ENCODE peak calls at places on chromosomes 16 and 17, in four cellular contexts. One of them, this sample, is unnamed.
A peak's percentile ranks its signal among the peaks of the same experiment; 100 is the strongest.

GRCh38 chr17:41049110-41049509 is 2.0 kb upstream of the KRTAP2-1 start:
- DNase-seq in body of pancreas: no peak
- DNase-seq in sigmoid colon: no peak
- DNase-seq in A549: no peak
- DNase-seq in this sample: no peak

GRCh38 chr16:77276686-77277085 is 77.5 kb downstream of the SYCE1L start:
- DNase-seq in A549: no peak
- DNase-seq in sigmoid colon: no peak
- DNase-seq in body of pancreas: no peak
- DNase-seq in this sample: no peak

GRCh38 chr16:23134274-23134673 is 15.0 kb downstream of the USP31 start:
- DNase-seq in sigmoid colon: no peak
- DNase-seq in body of pancreas: peak; percentile 59
- DNase-seq in A549: no peak
- DNase-seq in this sample: peak; percentile 31

GRCh38 chr17:47815106-47815918 is 6.3 kb downstream of the OSBPL7 start:
- DNase-seq in sigmoid colon: no peak
- DNase-seq in body of pancreas: no peak
- DNase-seq in A549: no peak
- DNase-seq in this sample: no peak

GRCh38 chr17:31733326-31733725 is 125.7 kb downstream of the COPRS start:
- DNase-seq in sigmoid colon: no peak
- DNase-seq in A549: no peak
- DNase-seq in body of pancreas: no peak
- DNase-seq in this sample: no peak

GRCh38 chr17:41340934-41341861 is 9.4 kb downstream of the KRT33A start:
- DNase-seq in A549: no peak
- DNase-seq in body of pancreas: no peak
- DNase-seq in sigmoid colon: no peak
- DNase-seq in this sample: no peak

GRCh38 chr17:75077490-75078096 is 10.2 kb upstream of the SLC16A5 start:
- DNase-seq in sigmoid colon: peak; percentile 89
- DNase-seq in A549: no peak
- DNase-seq in body of pancreas: peak; percentile 76
- DNase-seq in this sample: peak; percentile 75

GRCh38 chr17:31739300-31739699 is 119.7 kb downstream of the COPRS start:
- DNase-seq in body of pancreas: no peak
- DNase-seq in sigmoid colon: no peak
- DNase-seq in A549: no peak
- DNase-seq in this sample: no peak

GRCh38 chr17:60679287-60679686 is 1.6 kb downstream of the BCAS3 start:
- DNase-seq in sigmoid colon: no peak
- DNase-seq in body of pancreas: no peak
- DNase-seq in A549: no peak
- DNase-seq in this sample: no peak

GRCh38 chr16:8768701-8769100 is 28.7 kb downstream of the TMEM186 start:
- DNase-seq in sigmoid colon: no peak
- DNase-seq in body of pancreas: no peak
- DNase-seq in A549: no peak
- DNase-seq in this sample: no peak
- TF ChIP-seq POLR2A in sigmoid colon: no peak
- TF ChIP-seq POLR2A in body of pancreas: no peak
- TF ChIP-seq POLR2A in A549: no peak
- TF ChIP-seq POLR2A in this sample: no peak

DNA sequence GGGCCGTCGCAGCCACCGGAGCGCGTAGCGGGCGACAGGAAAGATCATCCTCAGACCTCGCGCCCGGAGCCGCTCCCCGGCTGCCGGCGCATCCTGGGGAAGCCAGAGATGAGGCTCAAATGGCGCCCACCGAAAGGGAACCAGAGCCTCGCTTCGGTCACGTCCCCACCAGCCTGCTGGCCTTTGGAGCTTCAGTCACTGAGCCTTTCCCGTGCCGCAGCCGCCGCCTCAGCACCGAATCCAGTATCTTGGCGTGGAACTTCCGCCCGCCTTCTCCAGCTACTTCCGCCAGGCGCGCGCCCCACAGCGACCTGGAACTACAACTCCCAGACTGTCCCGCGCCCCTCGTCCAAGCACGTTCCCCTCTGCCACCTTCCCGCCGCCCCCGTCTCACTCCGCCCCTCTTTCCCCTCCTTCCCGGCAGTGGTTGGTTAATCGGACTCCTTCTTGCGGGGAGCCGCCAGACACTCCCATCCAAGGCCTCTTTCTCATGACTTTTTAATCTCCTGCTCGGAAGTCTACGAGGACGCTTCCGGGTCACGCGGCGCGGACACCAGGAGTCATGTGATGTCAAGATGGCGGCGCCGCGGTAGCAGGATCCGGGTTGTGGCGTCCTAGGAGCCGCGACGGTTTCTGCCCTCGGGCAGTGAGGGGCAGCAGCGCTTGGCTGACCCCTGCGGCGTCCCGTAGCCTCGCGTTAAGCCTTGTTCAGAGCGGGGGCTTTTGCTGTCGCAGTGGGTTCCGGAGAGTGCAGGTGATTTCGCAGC is at the start of the genes SMCR8 and TOP3A:
- DNase-seq in body of pancreas: peak; percentile 97
- DNase-seq in A549: peak; percentile 88
- DNase-seq in sigmoid colon: peak; percentile 99
- DNase-seq in this sample: peak; percentile 98
- TF ChIP-seq POLR2A in body of pancreas: peak; percentile 76
- TF ChIP-seq POLR2A in A549: peak; percentile 90
- TF ChIP-seq POLR2A in sigmoid colon: peak; percentile 26
- TF ChIP-seq POLR2A in this sample: peak; percentile 72

DNA sequence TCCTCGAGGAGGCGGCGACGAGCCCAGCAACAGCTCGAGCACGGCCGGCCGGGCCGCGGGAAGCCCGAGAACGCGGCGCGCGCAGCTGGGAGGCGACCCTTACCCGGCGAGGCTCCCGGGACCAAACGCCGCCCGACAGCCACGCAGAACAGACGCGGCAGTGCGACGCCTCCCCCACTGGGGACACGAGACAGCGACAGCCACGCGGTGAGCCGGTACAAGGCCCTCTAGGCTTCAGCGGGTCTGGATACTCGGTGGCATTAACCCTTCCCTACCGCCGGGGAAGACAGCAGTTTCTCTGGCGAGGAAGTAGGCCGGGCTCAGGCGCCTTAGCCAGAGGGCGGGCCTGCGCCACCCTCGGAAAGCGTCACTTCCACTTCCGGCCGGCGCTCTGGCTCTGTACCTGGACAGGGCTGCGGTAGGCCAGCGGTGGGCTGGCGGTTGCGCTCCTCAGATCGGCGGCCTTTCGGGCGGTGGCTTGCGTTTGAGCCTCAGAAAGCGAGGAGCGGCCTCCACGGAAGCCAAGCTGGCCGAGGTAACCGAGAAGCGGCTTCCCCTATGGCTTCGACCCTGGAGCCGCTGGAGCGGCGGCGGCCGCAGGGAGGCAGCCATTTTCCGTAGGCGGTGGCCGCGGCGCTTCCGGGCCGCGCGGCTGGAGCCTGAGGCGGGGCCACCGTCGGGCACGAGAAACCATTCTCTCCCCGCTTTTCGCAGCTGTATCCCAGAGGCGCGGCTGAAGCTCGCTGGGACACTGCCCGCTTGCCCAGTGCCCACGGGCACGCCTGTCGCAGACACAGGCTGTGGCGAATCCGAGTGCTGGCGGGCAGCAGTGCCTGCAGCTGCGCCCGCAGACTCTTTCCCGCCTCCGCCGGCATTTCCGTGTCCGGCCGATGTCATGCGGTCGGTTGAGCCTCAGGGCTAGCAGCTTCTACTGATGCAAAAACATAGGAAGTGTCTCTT is at the start of the genes TIGD7 and ZNF75A:
- DNase-seq in sigmoid colon: peak; percentile 93
- DNase-seq in body of pancreas: peak; percentile 82
- DNase-seq in A549: peak; percentile 79
- DNase-seq in this sample: peak; percentile 87
- TF ChIP-seq POLR2A in sigmoid colon: peak; percentile 85
- TF ChIP-seq POLR2A in body of pancreas: peak; percentile 90
- TF ChIP-seq POLR2A in A549: peak; percentile 77
- TF ChIP-seq POLR2A in this sample: peak; percentile 89

GRCh38 chr17:50280068-50280467 is 5.8 kb downstream of the TMEM92 start:
- DNase-seq in body of pancreas: no peak
- DNase-seq in sigmoid colon: no peak
- DNase-seq in A549: no peak
- DNase-seq in this sample: peak; percentile 56

GRCh38 chr17:50278526-50279180 is 4.4 kb downstream of the TMEM92 start:
- DNase-seq in A549: no peak
- DNase-seq in sigmoid colon: no peak
- DNase-seq in body of pancreas: no peak
- DNase-seq in this sample: no peak

GRCh38 chr17:50279181-50279526 is 4.9 kb downstream of the TMEM92 start:
- DNase-seq in body of pancreas: no peak
- DNase-seq in sigmoid colon: no peak
- DNase-seq in A549: no peak
- DNase-seq in this sample: no peak

GRCh38 chr17:50280801-50281441 is 6.7 kb downstream of the TMEM92 start:
- DNase-seq in body of pancreas: no peak
- DNase-seq in A549: no peak
- DNase-seq in sigmoid colon: no peak
- DNase-seq in this sample: no peak

GRCh38 chr17:50279639-50280038 is 5.4 kb downstream of the TMEM92 start:
- DNase-seq in A549: no peak
- DNase-seq in body of pancreas: no peak
- DNase-seq in sigmoid colon: no peak
- DNase-seq in this sample: no peak
- TF ChIP-seq POLR2A in A549: no peak
- TF ChIP-seq POLR2A in body of pancreas: no peak
- TF ChIP-seq POLR2A in sigmoid colon: no peak
- TF ChIP-seq POLR2A in this sample: no peak

GRCh38 chr17:376936-377863 is 24.6 kb upstream of the RPH3AL start:
- DNase-seq in body of pancreas: peak; percentile 94
- DNase-seq in A549: no peak
- DNase-seq in sigmoid colon: no peak
- DNase-seq in this sample: no peak

GRCh38 chr17:371583-371982 is 19.0 kb upstream of the RPH3AL start:
- DNase-seq in A549: no peak
- DNase-seq in sigmoid colon: no peak
- DNase-seq in body of pancreas: no peak
- DNase-seq in this sample: no peak

GRCh38 chr17:378068-378467 is 25.5 kb upstream of the RPH3AL start:
- DNase-seq in body of pancreas: no peak
- DNase-seq in sigmoid colon: no peak
- DNase-seq in A549: no peak
- DNase-seq in this sample: no peak

GRCh38 chr17:373616-374225 is 21.1 kb upstream of the RPH3AL start:
- DNase-seq in A549: no peak
- DNase-seq in body of pancreas: no peak
- DNase-seq in sigmoid colon: no peak
- DNase-seq in this sample: no peak

DNA sequence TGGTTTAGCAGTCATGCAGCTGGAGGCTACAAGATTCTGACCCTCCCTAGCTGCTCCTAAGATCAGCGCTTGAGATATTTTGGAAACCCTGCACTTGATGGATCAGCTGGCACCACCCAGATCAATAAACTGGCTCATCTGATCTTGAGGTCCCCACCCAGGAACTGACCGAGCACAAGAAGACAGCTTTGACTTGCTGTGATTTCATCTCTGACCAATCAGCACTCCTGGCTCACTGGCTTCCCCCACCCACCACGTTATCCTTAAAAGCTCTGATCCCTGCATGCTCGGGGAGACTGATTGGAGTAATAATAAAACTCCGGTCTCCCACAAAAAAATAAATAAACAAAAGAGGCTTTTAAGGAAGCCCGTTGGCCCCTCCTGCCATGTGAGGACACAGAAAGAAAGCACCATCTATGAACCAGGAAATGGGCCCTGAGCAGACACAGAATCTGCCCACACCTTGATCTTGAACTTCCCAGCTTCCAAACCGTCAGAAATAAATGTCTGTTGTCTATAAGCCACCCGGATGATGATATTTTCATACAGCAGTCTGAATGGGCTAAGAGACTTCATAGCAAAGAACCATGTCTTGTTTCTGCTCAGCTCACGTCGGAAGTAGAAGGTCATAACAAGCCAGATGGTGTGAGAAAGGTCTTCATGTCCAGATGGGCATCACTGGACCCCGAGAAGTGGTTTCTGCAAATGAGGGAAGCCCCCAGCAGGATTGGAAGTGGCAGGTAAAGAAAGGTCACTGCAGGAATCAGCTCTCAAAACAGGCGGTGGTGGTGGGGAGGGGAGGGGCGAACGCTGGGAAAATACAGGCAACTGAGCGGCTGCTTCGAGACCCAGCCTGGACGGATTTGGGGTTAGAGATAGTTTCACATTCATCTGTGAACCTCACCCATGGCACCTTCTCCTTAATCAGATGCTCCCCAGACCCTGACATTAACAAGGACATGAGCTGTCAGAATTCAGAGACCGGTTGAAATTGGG is 19.8 kb upstream of the RPH3AL start:
- DNase-seq in sigmoid colon: no peak
- DNase-seq in A549: no peak
- DNase-seq in body of pancreas: peak; percentile 67
- DNase-seq in this sample: no peak
- TF ChIP-seq POLR2A in sigmoid colon: no peak
- TF ChIP-seq POLR2A in A549: no peak
- TF ChIP-seq POLR2A in body of pancreas: no peak
- TF ChIP-seq POLR2A in this sample: no peak

DNA sequence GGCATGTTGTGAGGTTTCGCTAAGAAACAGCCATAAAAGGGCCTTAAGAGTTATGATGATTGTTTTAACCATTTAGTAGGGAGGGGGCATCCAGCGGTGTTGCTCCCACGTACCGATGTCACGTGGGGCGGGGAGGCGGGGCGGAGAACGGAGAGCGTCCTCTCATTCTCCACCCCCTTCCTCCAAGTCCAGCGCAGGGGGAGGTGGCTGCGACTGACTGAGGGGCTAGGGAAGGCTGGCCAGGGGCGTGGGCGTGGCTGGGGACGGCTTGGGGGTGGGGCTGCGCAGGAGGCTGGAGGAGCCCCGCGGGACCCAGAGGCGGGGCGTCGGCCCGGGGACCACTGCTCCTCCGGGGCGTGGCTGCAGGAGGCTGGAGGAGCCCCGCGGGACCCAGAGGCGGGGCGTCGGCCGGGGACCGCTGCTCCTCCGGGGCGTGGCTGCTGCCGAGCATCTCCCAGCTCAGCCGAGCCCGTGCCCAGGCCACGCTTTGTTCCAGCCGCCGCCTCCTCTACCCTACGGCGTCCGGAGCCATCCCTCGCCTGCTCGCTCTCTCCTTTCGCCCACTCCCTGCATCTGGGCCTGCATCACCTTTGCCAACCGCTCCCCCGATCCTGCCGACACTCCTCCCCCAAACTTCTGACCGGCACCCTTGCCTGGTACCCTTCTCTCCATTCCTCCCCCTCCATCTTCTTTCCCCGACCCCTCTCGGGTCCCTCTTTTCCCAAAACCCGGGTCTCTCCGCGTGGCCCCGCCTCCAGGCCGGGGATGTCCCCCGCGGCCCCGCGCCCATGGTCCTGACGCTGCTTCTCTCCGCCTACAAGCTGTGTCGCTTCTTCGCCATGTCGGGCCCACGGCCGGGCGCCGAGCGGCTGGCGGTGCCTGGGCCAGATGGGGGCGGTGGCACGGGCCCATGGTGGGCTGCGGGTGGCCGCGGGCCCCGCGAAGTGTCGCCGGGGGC is at the start of gene SARM1:
- DNase-seq in sigmoid colon: peak; percentile 95
- DNase-seq in body of pancreas: peak; percentile 69
- DNase-seq in A549: peak; percentile 95
- DNase-seq in this sample: peak; percentile 88
- TF ChIP-seq POLR2A in sigmoid colon: no peak
- TF ChIP-seq POLR2A in body of pancreas: peak; percentile 17
- TF ChIP-seq POLR2A in A549: peak; percentile 38
- TF ChIP-seq POLR2A in this sample: no peak

This sample was measured in transverse colon.